ENCODE peak calls at places on chromosome 19, in six cellular contexts. V is ascending aorta; L is GM13976; X is caudate nucleus; E is effector CD4-positive, alpha-beta T cell; B is brain microvascular endothelial cell. A is an unnamed sample.

GRCh38 chr19:33134571-33135041 is 2.7 kb downstream of the WDR88 start:
- DNase-seq in V (no peak), L (peak; percentile 80), X (no peak), E (no peak), B (no peak), A (no peak)

GRCh38 chr19:58428617-58429016 is 11.3 kb downstream of the ZNF132 start:
- DNase-seq in V (no peak), L (no peak), X (no peak), E (no peak), B (no peak), A (no peak)

GRCh38 chr19:45733160-45733810 is at the start of gene MEIOSIN:
- DNase-seq in V (no peak), L (no peak), X (no peak), E (no peak), B (no peak), A (no peak)

GRCh38 chr19:4482721-4483120 is 10.6 kb downstream of the HDGFL2 start:
- DNase-seq in V (no peak), L (no peak), X (no peak), E (no peak), B (no peak), A (no peak)

GRCh38 chr19:1090731-1091543 is 4.2 kb downstream of the POLR2E start:
- DNase-seq in V (no peak), L (no peak), X (no peak), E (no peak), B (no peak), A (no peak)

GRCh38 chr19:44111910-44112463 is 1.2 kb upstream of the ZNF225 start:
- DNase-seq in V (no peak), L (no peak), X (peak; percentile 54), E (no peak), B (peak; percentile 94), A (no peak)

GRCh38 chr19:38640368-38640767 is 7.1 kb upstream of the ACTN4 start:
- DNase-seq in V (no peak), L (no peak), X (no peak), E (no peak), B (no peak), A (no peak)

GRCh38 chr19:29678484-29679106 is 13.3 kb downstream of the PLEKHF1 start:
- DNase-seq in V (no peak), L (no peak), X (no peak), E (no peak), B (no peak), A (peak; percentile 80)

GRCh38 chr19:48628486-48629296 is 8.5 kb downstream of the DBP start:
- DNase-seq in V (no peak), L (no peak), X (no peak), E (no peak), B (no peak), A (no peak)

GRCh38 chr19:42443944-42444398 is 1.2 kb upstream of the CXCL17 start:
- DNase-seq in V (no peak), L (no peak), X (no peak), E (no peak), B (no peak), A (no peak)

GRCh38 chr19:13621413-13621812 is 115.1 kb upstream of the CACNA1A start:
- DNase-seq in V (no peak), L (no peak), X (no peak), E (no peak), B (peak; percentile 96), A (no peak)

GRCh38 chr19:32350492-32350891 is 5.1 kb downstream of the ZNF507 start:
- DNase-seq in V (no peak), L (no peak), X (no peak), E (no peak), B (no peak), A (no peak)

GRCh38 chr19:49338691-49339363 is 3.6 kb downstream of the CD37 start:
- DNase-seq in V (no peak), L (no peak), X (peak; percentile 40), E (no peak), B (peak; percentile 47), A (peak; percentile 71)

GRCh38 chr19:35269425-35270117 is 809 bp downstream of the USF2 start:
- DNase-seq in V (no peak), L (peak; percentile 90), X (peak; percentile 80), E (peak; percentile 59), B (peak; percentile 60), A (peak; percentile 82)

GRCh38 chr19:46718157-46718933 is 1.4 kb upstream of the PRKD2 start:
- DNase-seq in V (no peak), L (peak; percentile 71), X (no peak), E (peak; percentile 48), B (no peak), A (no peak)

GRCh38 chr19:5028229-5028886 is 59.4 kb downstream of the KDM4B start:
- DNase-seq in V (no peak), L (no peak), X (no peak), E (no peak), B (no peak), A (no peak)

GRCh38 chr19:7751157-7751783 is 3.9 kb upstream of the CD209 start:
- DNase-seq in V (no peak), L (no peak), X (no peak), E (no peak), B (no peak), A (no peak)

GRCh38 chr19:2385053-2385721 is 25.1 kb downstream of the TMPRSS9 start:
- DNase-seq in V (no peak), L (no peak), X (no peak), E (no peak), B (peak; percentile 59), A (no peak)

GRCh38 chr19:5968431-5969373 is 9.2 kb downstream of the RANBP3 start:
- DNase-seq in V (no peak), L (no peak), X (no peak), E (no peak), B (no peak), A (no peak)

GRCh38 chr19:23395041-23395721 is at the start of gene ZNF91:
- DNase-seq in V (peak; percentile 94), L (peak; percentile 80), X (peak; percentile 98), E (peak; percentile 87), B (peak; percentile 98), A (peak; percentile 98)

GRCh38 chr19:19381007-19381926 is 24.2 kb upstream of the GATAD2A start:
- DNase-seq in V (no peak), L (no peak), X (no peak), E (no peak), B (no peak), A (no peak)

GRCh38 chr19:1794424-1795185 is 17.5 kb downstream of the ATP8B3 start:
- DNase-seq in V (no peak), L (no peak), X (no peak), E (no peak), B (no peak), A (no peak)

GRCh38 chr19:48815870-48816501 is 5.2 kb upstream of the BCAT2 start:
- DNase-seq in V (no peak), L (peak; percentile 62), X (no peak), E (no peak), B (no peak), A (no peak)

GRCh38 chr19:11849264-11849615 is 714 bp downstream of the ZNF439 start:
- DNase-seq in V (no peak), L (peak; percentile 44), X (no peak), E (no peak), B (no peak), A (no peak)

GRCh38 chr19:54158812-54159351 is 639 bp downstream of the LENG1 start:
- DNase-seq in V (no peak), L (peak; percentile 66), X (no peak), E (no peak), B (no peak), A (no peak)

GRCh38 chr19:39444598-39445257 is 654 bp upstream of the SUPT5H start:
- DNase-seq in V (no peak), L (no peak), X (no peak), E (no peak), B (no peak), A (no peak)

GRCh38 chr19:29715695-29716581 is 877 bp upstream of the C19orf12 start:
- DNase-seq in V (no peak), L (no peak), X (no peak), E (no peak), B (no peak), A (no peak)

GRCh38 chr19:50909240-50910070 is 1.7 kb downstream of the KLK4 start:
- DNase-seq in V (no peak), L (peak; percentile 94), X (peak; percentile 10), E (no peak), B (peak; percentile 43), A (no peak)

GRCh38 chr19:13089139-13089856 is 13.4 kb downstream of the LYL1 start:
- DNase-seq in V (no peak), L (no peak), X (no peak), E (no peak), B (no peak), A (no peak)

A was measured in right atrium auricular region.